ENCODE peak calls at places on chromosomes 6 and 20, in five cellular contexts. One of them, this sample, is unnamed.
A peak's percentile ranks its signal among the peaks of the same experiment; 100 is the strongest.

GRCh38 chr6:6494677-6495076 is 93.8 kb upstream of the LY86 start:
- DNase-seq in G401: peak; percentile 6
- DNase-seq in fibroblast of mammary gland: peak; percentile 5
- DNase-seq in left ventricle myocardium superior: peak; percentile 74
- DNase-seq in hippocampal formation: no peak
- DNase-seq in this sample: peak; percentile 55

GRCh38 chr6:143064996-143065683 is 4.5 kb downstream of the AIG1 start:
- DNase-seq in left ventricle myocardium superior: no peak
- DNase-seq in hippocampal formation: no peak
- DNase-seq in fibroblast of mammary gland: no peak
- DNase-seq in G401: no peak
- DNase-seq in this sample: no peak

GRCh38 chr6:31412506-31412905 is 9.1 kb downstream of the MICA start:
- DNase-seq in hippocampal formation: no peak
- DNase-seq in fibroblast of mammary gland: no peak
- DNase-seq in G401: no peak
- DNase-seq in left ventricle myocardium superior: no peak
- DNase-seq in this sample: no peak

GRCh38 chr6:43159599-43159998 is 11.5 kb upstream of the SRF start:
- DNase-seq in G401: no peak
- DNase-seq in fibroblast of mammary gland: no peak
- DNase-seq in left ventricle myocardium superior: no peak
- DNase-seq in hippocampal formation: no peak
- DNase-seq in this sample: no peak

GRCh38 chr20:41506192-41506915 is 111.8 kb downstream of the CHD6 start:
- DNase-seq in left ventricle myocardium superior: no peak
- DNase-seq in G401: no peak
- DNase-seq in hippocampal formation: no peak
- DNase-seq in fibroblast of mammary gland: no peak
- DNase-seq in this sample: no peak

GRCh38 chr6:8085053-8085511 is 17.3 kb downstream of the EEF1E1 start:
- DNase-seq in left ventricle myocardium superior: no peak
- DNase-seq in hippocampal formation: no peak
- DNase-seq in fibroblast of mammary gland: peak; percentile 96
- DNase-seq in G401: no peak
- DNase-seq in this sample: no peak

GRCh38 chr20:5974531-5974930 is 24.1 kb downstream of the MCM8 start:
- DNase-seq in hippocampal formation: no peak
- DNase-seq in fibroblast of mammary gland: peak; percentile 14
- DNase-seq in G401: no peak
- DNase-seq in left ventricle myocardium superior: no peak
- DNase-seq in this sample: no peak

GRCh38 chr6:112245511-112246203 is 8.7 kb downstream of the LAMA4 start:
- DNase-seq in left ventricle myocardium superior: no peak
- DNase-seq in fibroblast of mammary gland: peak; percentile 93
- DNase-seq in G401: no peak
- DNase-seq in hippocampal formation: no peak
- DNase-seq in this sample: no peak

GRCh38 chr6:431986-432385 is 40.4 kb downstream of the IRF4 start:
- DNase-seq in G401: no peak
- DNase-seq in fibroblast of mammary gland: peak; percentile 16
- DNase-seq in left ventricle myocardium superior: no peak
- DNase-seq in hippocampal formation: no peak
- DNase-seq in this sample: no peak

GRCh38 chr20:36575066-36575743 is 1.8 kb downstream of the TGIF2 start:
- DNase-seq in fibroblast of mammary gland: peak; percentile 40
- DNase-seq in G401: peak; percentile 43
- DNase-seq in hippocampal formation: no peak
- DNase-seq in left ventricle myocardium superior: peak; percentile 67
- DNase-seq in this sample: peak; percentile 52

GRCh38 chr6:99507648-99508047 is 7.6 kb downstream of the USP45 start:
- DNase-seq in fibroblast of mammary gland: no peak
- DNase-seq in hippocampal formation: no peak
- DNase-seq in left ventricle myocardium superior: no peak
- DNase-seq in G401: no peak
- DNase-seq in this sample: no peak

GRCh38 chr20:5781798-5782750 is 31.9 kb downstream of the SHLD1 start:
- DNase-seq in hippocampal formation: no peak
- DNase-seq in G401: no peak
- DNase-seq in fibroblast of mammary gland: no peak
- DNase-seq in left ventricle myocardium superior: no peak
- DNase-seq in this sample: no peak

GRCh38 chr6:90364291-90364690 is 67.6 kb upstream of the BACH2 start:
- DNase-seq in left ventricle myocardium superior: no peak
- DNase-seq in G401: no peak
- DNase-seq in hippocampal formation: no peak
- DNase-seq in fibroblast of mammary gland: no peak
- DNase-seq in this sample: no peak

GRCh38 chr6:145809211-145809610 is 5.4 kb downstream of the FBXO30 start:
- DNase-seq in G401: no peak
- DNase-seq in hippocampal formation: no peak
- DNase-seq in fibroblast of mammary gland: no peak
- DNase-seq in left ventricle myocardium superior: no peak
- DNase-seq in this sample: no peak

GRCh38 chr6:144344651-144345050 is 59.5 kb downstream of the UTRN start:
- DNase-seq in left ventricle myocardium superior: no peak
- DNase-seq in fibroblast of mammary gland: no peak
- DNase-seq in hippocampal formation: no peak
- DNase-seq in G401: no peak
- DNase-seq in this sample: no peak

This sample was measured in heart right ventricle.